ENCODE peak calls at places on chromosome 16, in four cellular contexts. I is prostate gland, G is Caki2, F is sigmoid colon. C is an unnamed sample.
A peak's percentile ranks its signal among the peaks of the same experiment; 100 is the strongest.

GRCh38 chr16:88866151-88866920 is at the start of gene PABPN1L:
- DNase-seq in F (no peak), I (no peak), G (no peak), C (no peak)

GRCh38 chr16:55900616-55901393 is 25.6 kb upstream of the CES5A start:
- DNase-seq in G (peak; percentile 34), I (no peak), F (no peak), C (no peak)

GRCh38 chr16:27618611-27619380 is 68.9 kb downstream of the KATNIP start:
- DNase-seq in F (no peak), G (no peak), I (no peak), C (no peak)

GRCh38 chr16:30180741-30181140 is 2.7 kb upstream of the CORO1A start:
- DNase-seq in F (no peak), G (no peak), I (no peak), C (no peak)

GRCh38 chr16:56669005-56669839 is at the start of gene MT1H:
- DNase-seq in I (no peak), F (no peak), G (no peak), C (no peak)

GRCh38 chr16:63426275-63426870 is 1390.1 kb upstream of the CDH8 start:
- DNase-seq in I (no peak), F (no peak), G (no peak), C (no peak)

GRCh38 chr16:1164975-1165374 is 12.1 kb downstream of the CACNA1H start:
- DNase-seq in F (no peak), G (no peak), I (no peak), C (no peak)

GRCh38 chr16:78035012-78035411 is 12.7 kb downstream of the CLEC3A start:
- DNase-seq in G (no peak), I (no peak), F (no peak), C (no peak)

GRCh38 chr16:56295739-56296527 is 104.6 kb downstream of the GNAO1 start:
- DNase-seq in I (no peak), F (no peak), G (no peak), C (no peak)

GRCh38 chr16:51431517-51432241 is 280.6 kb upstream of the SALL1 start:
- DNase-seq in I (no peak), F (no peak), G (peak; percentile 94), C (no peak)

GRCh38 chr16:9260665-9261064 is 169.2 kb downstream of the HAPSTR1 start:
- DNase-seq in G (no peak), I (no peak), F (no peak), C (no peak)